ENCODE peak calls at places on chromosomes 2 and 18, in four cellular contexts. A, Y, V and D are unnamed samples.
A peak's percentile ranks its signal among the peaks of the same experiment; 100 is the strongest.

GRCh38 chr2:227703961-227704360 is 13.9 kb downstream of the SLC19A3 start:
- DNase-seq in V (no peak), Y (no peak), A (no peak), D (no peak)

GRCh38 chr2:158214431-158214830 is 112.8 kb downstream of the UPP2 start:
- DNase-seq in V (no peak), Y (no peak), A (no peak), D (no peak)

GRCh38 chr18:32582455-32582854 is 111.8 kb upstream of the GAREM1 start:
- DNase-seq in V (no peak), Y (no peak), A (no peak), D (no peak)

GRCh38 chr2:41759880-41760279 is 287.9 kb upstream of the PKDCC start:
- DNase-seq in A (no peak), Y (no peak), V (no peak), D (no peak)

GRCh38 chr18:58195278-58195721 is 151.3 kb downstream of the NEDD4L start:
- DNase-seq in A (peak; percentile 64), V (no peak), Y (peak; percentile 76), D (peak; percentile 64)

GRCh38 chr2:167188596-167188967 is 300.3 kb downstream of the XIRP2 start:
- DNase-seq in V (no peak), A (no peak), Y (no peak), D (no peak)

GRCh38 chr2:96097441-96097840 is 18.9 kb downstream of the ADRA2B start:
- DNase-seq in A (no peak), V (no peak), Y (no peak), D (no peak)

GRCh38 chr2:141311430-141311829 is 819.4 kb downstream of the LRP1B start:
- DNase-seq in A (no peak), V (no peak), Y (no peak), D (no peak)

GRCh38 chr18:66838340-66838987 is 234.6 kb upstream of the CDH19 start:
- DNase-seq in V (no peak), Y (no peak), A (no peak), D (no peak)

GRCh38 chr2:23433282-23433681 is 48.3 kb downstream of the KLHL29 start:
- DNase-seq in V (no peak), A (no peak), Y (peak; percentile 11), D (no peak)

DNA sequence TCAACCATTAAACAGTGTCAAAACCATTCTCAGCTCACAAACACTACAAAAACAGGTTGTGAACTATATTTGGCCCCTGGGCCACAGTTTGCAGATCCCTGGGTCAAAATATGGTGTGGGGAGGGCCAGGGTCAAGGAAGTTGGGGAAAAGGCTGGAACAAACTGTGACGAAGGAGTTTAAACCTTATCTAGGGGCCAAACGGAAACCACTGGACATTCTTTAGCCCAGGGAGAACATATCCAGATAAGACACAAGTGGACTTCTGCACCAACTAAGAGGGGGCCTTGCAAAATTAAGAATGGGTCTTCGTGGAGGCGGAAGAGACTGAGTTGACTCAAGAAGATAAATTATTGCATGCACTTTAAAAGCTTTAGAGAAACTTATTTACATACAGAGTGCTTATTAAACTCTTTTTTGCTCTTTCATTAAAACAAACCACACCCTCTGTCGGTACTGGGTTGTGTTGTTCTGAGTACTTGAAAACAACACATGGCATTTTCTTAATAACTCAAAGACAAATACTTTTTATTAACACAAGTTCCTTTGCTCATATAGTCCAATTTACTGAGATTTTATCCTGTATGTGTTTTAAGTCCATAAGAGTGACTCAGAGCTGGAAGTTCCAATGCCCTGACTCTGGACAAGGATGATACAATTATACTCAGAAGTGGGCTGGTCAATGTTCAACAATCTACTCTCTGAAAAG is 5.3 kb upstream of the ASAP2 start:
- DNase-seq in V (no peak), A (no peak), Y (no peak), D (no peak)
- TF ChIP-seq POLR2AphosphoS5 in V (no peak), A (no peak), Y (no peak), D (no peak)

GRCh38 chr2:1675633-1676032 is 68.7 kb downstream of the PXDN start:
- DNase-seq in V (peak; percentile 34), A (peak; percentile 74), Y (peak; percentile 24), D (peak; percentile 25)
- TF ChIP-seq POLR2A in V (no peak), A (no peak), Y (no peak), D (no peak)

GRCh38 chr2:73984922-73985317 is 210 bp downstream of the TET3 start:
- DNase-seq in A (peak; percentile 47), Y (peak; percentile 61), V (no peak), D (peak; percentile 75)
- H3K4me1 ChIP-seq in A (peaks cover 25% of the 10 kb centered on the region), Y (peaks cover 86% of the 10 kb centered on the region), V (peaks cover 60% of the 10 kb centered on the region), D (peaks cover 72% of the 10 kb centered on the region)

DNA sequence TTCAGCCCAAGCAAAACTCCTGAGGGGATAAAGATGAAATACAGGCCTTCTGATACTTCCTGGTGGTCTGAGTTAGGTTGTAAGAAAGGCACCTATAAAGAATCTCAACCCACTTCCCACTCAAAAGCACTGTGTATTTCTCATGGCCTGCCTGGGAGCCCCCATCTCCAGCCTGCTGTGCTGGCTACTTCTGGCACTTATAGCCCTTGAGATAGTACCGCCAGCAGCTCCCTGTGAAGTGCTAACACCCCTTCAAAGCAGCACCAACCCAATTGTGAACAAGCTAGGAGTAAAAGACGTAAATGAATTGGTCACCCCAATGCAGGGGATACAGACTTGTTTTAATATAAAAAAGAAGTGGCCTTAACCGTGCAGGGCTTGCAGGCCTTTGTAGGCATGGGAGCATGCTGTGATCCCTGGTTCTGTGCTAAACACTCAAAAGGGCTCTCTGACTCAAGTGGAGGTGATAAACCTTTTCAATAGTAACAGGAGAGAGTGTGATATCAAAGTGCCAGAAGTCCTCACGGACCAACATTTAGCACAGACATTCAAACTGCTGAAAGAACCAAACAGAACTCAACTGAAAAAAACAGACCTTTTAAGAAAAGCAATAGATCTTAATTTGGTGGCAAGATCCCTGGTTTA is 80.8 kb downstream of the RTN4 start:
- DNase-seq in V (no peak), A (no peak), Y (no peak), D (no peak)
- TF ChIP-seq POLR2AphosphoS5 in V (no peak), A (no peak), Y (no peak), D (no peak)